ENCODE peak calls at places on chromosomes 1 and 21, in seven cellular contexts. M is GM12865, L is testis, Z is esophagus squamous epithelium, E is fibroblast of the aortic adventitia, Q is fibroblast of lung, S is RWPE2. P is an unnamed sample.

GRCh38 chr1:165376041-165376810 is 19.7 kb upstream of the LMX1A start:
- DNase-seq in M (no peak), L (peak), Z (no peak), E (peak), Q (peak), S (no peak), P (peak)

GRCh38 chr21:45768011-45768740 is 124.7 kb downstream of the PCBP3 start:
- DNase-seq in M (no peak), L (no peak), Z (no peak), E (peak), Q (peak), S (no peak), P (peak)

GRCh38 chr1:150535511-150536281 is 13.5 kb upstream of the ADAMTSL4 start:
- DNase-seq in M (no peak), L (no peak), Z (no peak), E (peak), Q (no peak), S (no peak), P (no peak)

GRCh38 chr1:176566004-176566975 is 103.3 kb downstream of the PAPPA2 start:
- DNase-seq in M (no peak), L (no peak), Z (no peak), E (peak), Q (peak), S (no peak), P (no peak)

GRCh38 chr1:231161711-231162299 is at the start of gene TRIM67:
- DNase-seq in M (no peak), L (no peak), Z (no peak), E (no peak), Q (peak), S (no peak), P (no peak)

GRCh38 chr1:235941852-235942624 is 75.3 kb upstream of the LYST start:
- DNase-seq in M (no peak), L (no peak), Z (no peak), E (no peak), Q (peak), S (no peak), P (peak)

GRCh38 chr1:17682403-17682802 is 72.7 kb upstream of the ACTL8 start:
- DNase-seq in M (no peak), L (no peak), Z (no peak), E (no peak), Q (no peak), S (no peak), P (no peak)

GRCh38 chr1:222392571-222392970 is 155.3 kb downstream of the HHIPL2 start:
- DNase-seq in M (no peak), L (no peak), Z (no peak), E (peak), Q (no peak), S (no peak), P (no peak)

GRCh38 chr1:195113471-195113870 is 1494.8 kb downstream of the KCNT2 start:
- DNase-seq in M (no peak), L (no peak), Z (no peak), E (no peak), Q (peak), S (no peak), P (no peak)

DNA sequence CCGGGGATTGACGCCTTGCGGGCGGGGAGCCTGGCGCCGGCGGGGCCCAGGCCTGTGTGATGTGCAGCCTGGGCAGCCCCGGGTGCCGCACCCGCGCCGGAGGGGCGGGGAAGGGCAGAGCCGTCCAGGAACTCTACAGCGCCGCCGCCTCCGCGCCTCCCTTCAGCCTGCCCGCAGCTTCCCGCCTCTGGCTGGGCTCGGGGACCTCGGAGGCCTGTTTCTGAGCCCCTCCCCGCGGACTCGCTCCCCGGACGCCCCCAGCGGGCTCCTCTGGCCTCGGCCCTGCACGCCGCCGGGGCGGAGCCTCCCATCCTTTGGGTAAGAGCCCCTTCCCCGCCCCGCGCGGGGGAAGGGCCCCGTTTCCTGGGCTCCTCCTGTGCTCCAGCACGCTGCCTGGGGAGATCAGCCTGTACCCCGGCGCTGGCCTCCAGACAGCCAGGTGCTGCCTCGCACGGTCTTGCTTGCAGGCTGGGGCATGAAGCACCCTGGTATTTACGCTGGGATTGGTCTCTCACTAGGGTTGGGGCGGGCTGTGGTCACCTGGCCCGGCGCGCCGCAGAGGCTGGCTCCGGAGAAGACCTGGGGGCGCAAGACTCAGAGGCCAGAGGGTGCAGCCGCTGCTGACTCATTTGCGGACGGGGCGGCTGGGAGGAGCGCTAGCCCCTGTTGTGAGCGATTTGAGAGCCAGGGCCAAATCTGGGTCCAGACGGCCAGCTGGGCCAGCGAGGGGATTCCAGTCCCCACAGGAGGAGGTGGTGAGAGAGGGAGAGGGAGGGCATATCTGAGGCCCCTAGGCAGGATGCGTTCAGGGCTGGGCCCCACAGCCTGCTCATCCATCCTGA is 5.7 kb upstream of the ACOT11 start:
- DNase-seq in M (peak), L (peak), Z (no peak), E (peak), Q (peak), S (peak), P (no peak)
- H3K4me3 ChIP-seq in M (peak), L (peak), Z (peak), E (peak), Q (peak), S (peak), P (peak)

GRCh38 chr1:46133181-46133658 is 791 bp upstream of the PIK3R3 start:
- DNase-seq in M (peak), L (no peak), Z (no peak), E (no peak), Q (no peak), S (no peak), P (no peak)
- TF ChIP-seq CTCF in M (no peak), L (no peak), Z (no peak), E (no peak), Q (no peak), S (no peak), P (no peak)

DNA sequence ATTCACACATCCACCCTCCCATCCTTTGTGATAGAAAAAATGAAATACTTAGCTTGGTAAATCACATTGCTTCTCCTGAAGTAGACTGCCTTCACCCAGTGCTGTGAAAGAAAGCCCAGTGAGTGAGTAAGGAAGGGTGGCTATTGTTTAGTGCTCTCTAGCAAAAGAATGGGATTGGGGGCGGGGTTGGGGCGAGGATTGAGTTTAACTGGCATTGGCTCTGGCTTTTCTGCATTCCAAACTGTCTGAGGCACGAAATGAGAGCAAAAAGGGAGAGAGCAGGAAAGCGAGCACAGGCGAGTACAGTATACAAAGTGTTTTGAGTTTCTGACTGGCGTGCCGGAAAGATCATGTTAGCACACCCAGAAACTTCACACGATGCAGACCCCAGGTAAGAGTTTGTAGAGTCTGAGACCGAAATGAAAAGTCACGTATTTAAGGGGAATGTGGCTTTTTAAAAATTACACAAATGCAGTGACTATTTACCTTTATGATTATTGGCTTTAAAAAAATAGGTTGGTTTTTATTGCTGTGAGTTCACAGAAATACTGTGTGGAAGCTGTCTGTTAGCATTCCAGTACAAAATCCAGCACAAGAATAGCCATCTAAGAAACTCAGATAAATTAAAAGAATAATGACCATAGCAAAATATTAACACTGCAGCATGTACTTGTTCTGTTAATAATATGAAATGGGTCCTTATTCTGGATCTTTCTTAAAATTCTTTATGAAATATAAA is 155.4 kb downstream of the CLEC20A start:
- DNase-seq in M (no peak), L (no peak), Z (no peak), E (peak), Q (peak), S (peak), P (peak)
- H3K4me3 ChIP-seq in M (no peak), L (no peak), Z (peak), E (peak), Q (peak), S (peak), P (peak)

DNA sequence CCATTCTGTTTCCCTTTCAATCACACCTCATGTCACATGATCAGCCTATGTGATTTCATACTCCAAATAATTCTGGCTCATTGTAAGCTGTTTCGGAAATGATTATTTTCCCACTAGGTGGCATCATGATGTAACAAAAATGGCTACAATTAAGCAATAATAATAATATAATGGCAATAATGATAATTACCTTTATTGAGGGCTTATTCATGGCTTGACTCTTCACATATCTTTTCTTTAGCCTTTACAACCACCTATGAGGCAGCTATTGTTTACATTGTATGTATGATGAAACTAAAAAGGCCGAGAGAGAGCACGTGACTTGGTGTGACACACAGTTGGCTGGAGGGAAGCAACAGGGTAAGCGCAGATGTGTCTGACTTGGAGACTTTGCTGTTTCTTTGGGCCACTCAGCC is 12.5 kb upstream of the KPRP start:
- DNase-seq in M (no peak), L (no peak), Z (no peak), E (peak), Q (peak), S (no peak), P (no peak)
- TF ChIP-seq CTCF in M (no peak), L (no peak), Z (no peak), E (no peak), Q (no peak), S (peak), P (no peak)

P was measured in AG09309.